ENCODE peak calls at places on chromosomes 6 and 20, in nine cellular contexts. X, P, T, Q, S, L, M, F and C are unnamed samples.

GRCh38 chr20:56582557-56582956 is 46.5 kb upstream of the TFAP2C start:
- DNase-seq in X (no peak), P (no peak), T (no peak), Q (no peak), S (no peak), L (no peak), M (no peak), F (no peak), C (no peak)

GRCh38 chr20:19889011-19889953 is 127.9 kb upstream of the NAA20 start:
- DNase-seq in X (no peak), P (peak; percentile 84), T (peak; percentile 93), Q (no peak), S (no peak), L (peak; percentile 15), M (peak; percentile 66), F (peak; percentile 50), C (peak; percentile 76)

GRCh38 chr20:63254237-63254535 is at the start of gene NKAIN4:
- DNase-seq in X (no peak), P (no peak), T (no peak), Q (no peak), S (no peak), L (no peak), M (no peak), F (no peak), C (no peak)

GRCh38 chr20:29123861-29124260 is 2133.6 kb upstream of the DEFB115 start:
- DNase-seq in X (no peak), P (no peak), T (no peak), Q (no peak), S (no peak), L (no peak), M (no peak), F (no peak), C (no peak)

GRCh38 chr6:110181131-110182027 is 1.2 kb downstream of the CDC40 start:
- DNase-seq in X (no peak), P (no peak), T (peak; percentile 1), Q (peak; percentile 10), S (peak; percentile 46), L (no peak), M (no peak), F (no peak), C (no peak)

GRCh38 chr6:147508073-147508870 is at the start of gene SAMD5:
- DNase-seq in X (peak; percentile 87), P (peak; percentile 31), T (peak; percentile 66), Q (peak; percentile 25), S (peak; percentile 24), L (peak; percentile 23), M (peak; percentile 38), F (peak; percentile 39), C (peak; percentile 59)

GRCh38 chr20:2156666-2157624 is 55.3 kb downstream of the STK35 start:
- DNase-seq in X (no peak), P (no peak), T (no peak), Q (no peak), S (no peak), L (no peak), M (peak; percentile 37), F (no peak), C (no peak)

GRCh38 chr6:105317607-105318533 is 85.0 kb downstream of the PREP start:
- DNase-seq in X (no peak), P (no peak), T (peak; percentile 41), Q (no peak), S (no peak), L (peak; percentile 29), M (no peak), F (peak; percentile 8), C (no peak)

GRCh38 chr20:25244976-25245375 is 2.9 kb upstream of the PYGB start:
- DNase-seq in X (no peak), P (no peak), T (no peak), Q (no peak), S (no peak), L (no peak), M (no peak), F (no peak), C (no peak)

GRCh38 chr20:11553603-11554002 is 364.1 kb upstream of the BTBD3 start:
- DNase-seq in X (no peak), P (no peak), T (peak; percentile 33), Q (no peak), S (no peak), L (peak; percentile 20), M (peak; percentile 38), F (peak; percentile 23), C (no peak)

GRCh38 chr6:46113370-46113769 is 16.4 kb upstream of the ENPP4 start:
- DNase-seq in X (no peak), P (no peak), T (no peak), Q (no peak), S (no peak), L (peak; percentile 73), M (no peak), F (peak; percentile 47), C (no peak)

GRCh38 chr6:116395647-116396046 is 24.9 kb downstream of the DSE start:
- DNase-seq in X (no peak), P (no peak), T (no peak), Q (no peak), S (no peak), L (no peak), M (no peak), F (no peak), C (no peak)

GRCh38 chr6:104595315-104595820 is 264.4 kb downstream of the HACE1 start:
- DNase-seq in X (no peak), P (no peak), T (no peak), Q (no peak), S (no peak), L (no peak), M (no peak), F (no peak), C (no peak)

GRCh38 chr6:53431704-53432103 is 83.0 kb upstream of the ELOVL5 start:
- DNase-seq in X (no peak), P (no peak), T (no peak), Q (no peak), S (no peak), L (no peak), M (no peak), F (no peak), C (no peak)

GRCh38 chr20:9306521-9306920 is 207.9 kb upstream of the LAMP5 start:
- DNase-seq in X (no peak), P (no peak), T (no peak), Q (no peak), S (no peak), L (no peak), M (no peak), F (no peak), C (no peak)

GRCh38 chr20:15220778-15221565 is 883.6 kb upstream of the FLRT3 start:
- DNase-seq in X (no peak), P (no peak), T (peak; percentile 86), Q (no peak), S (no peak), L (no peak), M (peak; percentile 28), F (no peak), C (no peak)

GRCh38 chr6:130140084-130140483 is 82.7 kb downstream of the SAMD3 start:
- DNase-seq in X (no peak), P (no peak), T (no peak), Q (no peak), S (no peak), L (no peak), M (no peak), F (no peak), C (no peak)

GRCh38 chr6:126926926-126927325 is 191.5 kb upstream of the RSPO3 start:
- DNase-seq in X (no peak), P (no peak), T (no peak), Q (no peak), S (no peak), L (no peak), M (no peak), F (no peak), C (no peak)

GRCh38 chr6:117266948-117267347 is 1.6 kb downstream of the VGLL2 start:
- DNase-seq in X (no peak), P (no peak), T (no peak), Q (no peak), S (no peak), L (no peak), M (no peak), F (no peak), C (no peak)